ENCODE peak calls at places on chromosomes 5 and 9, in four cellular contexts. B, W, H and Y are unnamed samples.
A peak's percentile ranks its signal among the peaks of the same experiment; 100 is the strongest.

GRCh38 chr5:158614951-158615350 is 484.8 kb downstream of the EBF1 start:
- DNase-seq in B (no peak), W (no peak), H (no peak), Y (no peak)

GRCh38 chr9:90645721-90646120 is 3.1 kb upstream of the DIRAS2 start:
- DNase-seq in H (no peak), B (no peak), W (no peak), Y (no peak)

GRCh38 chr9:35518212-35518917 is 28.5 kb downstream of the RUSC2 start:
- DNase-seq in B (no peak), H (no peak), W (peak; percentile 48), Y (no peak)

GRCh38 chr9:91217388-91217787 is 144.3 kb downstream of the AUH start:
- DNase-seq in B (no peak), H (no peak), W (no peak), Y (no peak)

GRCh38 chr5:75603421-75603820 is 7.8 kb upstream of the ANKDD1B start:
- DNase-seq in H (no peak), W (no peak), B (no peak), Y (no peak)

GRCh38 chr5:132877938-132878337 is 4.5 kb downstream of the LEAP2 start:
- DNase-seq in H (no peak), B (no peak), W (no peak), Y (no peak)

GRCh38 chr5:145471831-145472616 is 363.1 kb downstream of the PRELID2 start:
- DNase-seq in H (no peak), B (no peak), W (no peak), Y (no peak)

GRCh38 chr9:98374385-98375051 is 119.1 kb upstream of the TBC1D2 start:
- DNase-seq in W (peak; percentile 51), H (no peak), B (peak; percentile 4), Y (no peak)

GRCh38 chr5:16681761-16682335 is 65.1 kb upstream of the RETREG1 start:
- DNase-seq in W (no peak), B (no peak), H (no peak), Y (no peak)

GRCh38 chr9:112119225-112120045 is 55.7 kb downstream of the SUSD1 start:
- DNase-seq in H (no peak), W (no peak), B (no peak), Y (no peak)

GRCh38 chr5:146732966-146733365 is 145.6 kb downstream of the PPP2R2B start:
- DNase-seq in H (no peak), W (no peak), B (no peak), Y (no peak)